ENCODE peak calls at places on chromosomes 13 and 19, in five cellular contexts. B, N, J, L and R are unnamed samples.

GRCh38 chr13:27578121-27579030 is 42.0 kb downstream of the LNX2 start:
- DNase-seq in L (no peak), N (no peak), J (no peak), B (no peak), R (no peak)

GRCh38 chr13:48000559-48001126 is 430 bp downstream of the SUCLA2 start:
- DNase-seq in J (no peak), B (no peak), L (no peak), N (no peak), R (peak)

GRCh38 chr13:50208826-50209335 is 193.6 kb downstream of the KCNRG start:
- DNase-seq in L (peak), J (no peak), N (peak), B (peak), R (peak)

GRCh38 chr13:113613789-113614379 is 29.3 kb downstream of the TFDP1 start:
- DNase-seq in B (no peak), N (no peak), J (no peak), L (no peak), R (no peak)

GRCh38 chr13:33125821-33126570 is 109.8 kb downstream of the KL start:
- DNase-seq in N (peak), L (peak), J (no peak), B (peak), R (peak)

GRCh38 chr19:38690146-38690545 is 42.7 kb downstream of the ACTN4 start:
- DNase-seq in J (no peak), L (no peak), N (no peak), B (no peak), R (no peak)

GRCh38 chr19:6324757-6325156 is 8.7 kb downstream of the ACER1 start:
- DNase-seq in B (no peak), J (no peak), L (no peak), N (no peak), R (no peak)

GRCh38 chr19:13742756-13743155 is 21.6 kb upstream of the MRI1 start:
- DNase-seq in L (no peak), N (no peak), B (no peak), J (no peak), R (no peak)

GRCh38 chr13:104571161-104571889 is 1505.1 kb upstream of the SLC10A2 start:
- DNase-seq in N (peak), J (no peak), L (peak), B (peak), R (peak)

GRCh38 chr13:24459234-24459633 is 53.3 kb downstream of the PARP4 start:
- DNase-seq in N (no peak), J (peak), B (no peak), L (no peak), R (no peak)

GRCh38 chr19:8487137-8487851 is 15.1 kb downstream of the PRAM1 start:
- DNase-seq in B (no peak), L (no peak), N (no peak), J (no peak), R (no peak)

GRCh38 chr19:11137542-11138384 is 17.8 kb downstream of the SPC24 start:
- DNase-seq in J (no peak), N (no peak), B (peak), L (no peak), R (peak)

GRCh38 chr19:44019498-44019897 is 5.7 kb upstream of the ZNF222 start:
- DNase-seq in L (no peak), B (no peak), J (no peak), N (no peak), R (no peak)

GRCh38 chr19:32691291-32691951 is at the start of gene NUDT19:
- DNase-seq in L (no peak), J (peak), B (peak), N (no peak), R (peak)

GRCh38 chr13:44932850-44933251 is 56.4 kb downstream of the NUFIP1 start:
- DNase-seq in N (no peak), J (no peak), B (no peak), L (no peak), R (no peak)

GRCh38 chr13:87128006-87128405 is 543.2 kb upstream of the SLITRK5 start:
- DNase-seq in B (no peak), J (no peak), N (peak), L (peak), R (no peak)

GRCh38 chr13:98761126-98761978 is 8.9 kb upstream of the SLC15A1 start:
- DNase-seq in B (peak), L (no peak), N (no peak), J (peak), R (no peak)

GRCh38 chr13:46603165-46603603 is 50.2 kb downstream of the LRCH1 start:
- DNase-seq in N (no peak), L (no peak), J (no peak), B (peak), R (no peak)

GRCh38 chr13:74306496-74306895 is 172.3 kb upstream of the KLF12 start:
- DNase-seq in B (no peak), J (no peak), L (no peak), N (no peak), R (peak)

GRCh38 chr13:25233861-25234260 is 53.4 kb downstream of the MTMR6 start:
- DNase-seq in N (no peak), L (no peak), B (no peak), J (no peak), R (no peak)

GRCh38 chr13:75326173-75327131 is 155.5 kb downstream of the TBC1D4 start:
- DNase-seq in N (no peak), L (no peak), B (no peak), J (no peak), R (no peak)

GRCh38 chr19:49829200-49829599 is 11.1 kb downstream of the MED25 start:
- DNase-seq in L (no peak), J (no peak), N (no peak), B (no peak), R (no peak)

GRCh38 chr13:96984061-96984508 is 10.2 kb downstream of the OXGR1 start:
- DNase-seq in J (peak), N (no peak), L (no peak), B (no peak), R (no peak)

GRCh38 chr13:19959141-19959830 is 759 bp downstream of the ZMYM2 start:
- DNase-seq in J (no peak), L (no peak), N (no peak), B (peak), R (peak)

GRCh38 chr19:41025411-41025810 is 34.3 kb downstream of the CYP2B6 start:
- DNase-seq in B (no peak), J (no peak), N (no peak), L (no peak), R (no peak)

GRCh38 chr19:35879770-35880317 is 11.5 kb downstream of the APLP1 start:
- DNase-seq in L (peak), B (peak), J (no peak), N (peak), R (peak)

GRCh38 chr13:23705578-23705977 is 135.4 kb downstream of the TNFRSF19 start:
- DNase-seq in N (no peak), B (peak), L (no peak), J (no peak), R (no peak)

GRCh38 chr19:19140476-19140875 is 2.2 kb upstream of the TMEM161A start:
- DNase-seq in L (no peak), B (no peak), N (no peak), J (no peak), R (no peak)

GRCh38 chr19:29662604-29663404 is 2.5 kb upstream of the PLEKHF1 start:
- DNase-seq in J (no peak), N (no peak), L (no peak), B (no peak), R (no peak)

GRCh38 chr19:27828781-27829275 is 1384.1 kb downstream of the UQCRFS1 start:
- DNase-seq in J (no peak), N (no peak), B (no peak), L (no peak), R (no peak)

GRCh38 chr13:28429685-28430290 is 65.1 kb downstream of the FLT1 start:
- DNase-seq in N (peak), J (peak), B (no peak), L (peak), R (no peak)

GRCh38 chr13:44425815-44426078 is 52.1 kb downstream of the SERP2 start:
- DNase-seq in L (no peak), N (no peak), B (no peak), J (no peak), R (no peak)

GRCh38 chr13:38687246-38688229 is 661 bp downstream of the FREM2 start:
- DNase-seq in L (no peak), B (no peak), J (no peak), N (peak), R (peak)

GRCh38 chr13:25977216-25977615 is 74.6 kb downstream of the SHISA2 start:
- DNase-seq in L (peak), B (no peak), N (peak), J (no peak), R (no peak)

GRCh38 chr19:33194884-33195710 is 967 bp downstream of the LRP3 start:
- DNase-seq in L (no peak), J (no peak), B (peak), N (no peak), R (peak)

GRCh38 chr19:38362076-38362945 is 12.1 kb upstream of the PSMD8 start:
- DNase-seq in J (no peak), B (peak), N (peak), L (peak), R (peak)

GRCh38 chr13:30486230-30487074 is 20.7 kb upstream of the HMGB1 start:
- DNase-seq in N (no peak), L (no peak), J (no peak), B (no peak), R (no peak)

GRCh38 chr19:10533656-10534386 is 9.9 kb upstream of the ATG4D start:
- DNase-seq in L (no peak), J (no peak), N (no peak), B (no peak), R (no peak)

GRCh38 chr13:95456837-95457236 is 95.7 kb upstream of the CLDN10 start:
- DNase-seq in B (no peak), J (no peak), N (no peak), L (no peak), R (no peak)
- TF ChIP-seq SUZ12 in B (no peak), J (no peak), N (no peak), L (no peak), R (no peak)

GRCh38 chr13:63184693-63185092 is 1769.0 kb upstream of the PCDH20 start:
- DNase-seq in J (no peak), L (peak), N (peak), B (peak), R (no peak)
- TF ChIP-seq SUZ12 in J (no peak), L (no peak), N (no peak), B (no peak), R (no peak)

DNA sequence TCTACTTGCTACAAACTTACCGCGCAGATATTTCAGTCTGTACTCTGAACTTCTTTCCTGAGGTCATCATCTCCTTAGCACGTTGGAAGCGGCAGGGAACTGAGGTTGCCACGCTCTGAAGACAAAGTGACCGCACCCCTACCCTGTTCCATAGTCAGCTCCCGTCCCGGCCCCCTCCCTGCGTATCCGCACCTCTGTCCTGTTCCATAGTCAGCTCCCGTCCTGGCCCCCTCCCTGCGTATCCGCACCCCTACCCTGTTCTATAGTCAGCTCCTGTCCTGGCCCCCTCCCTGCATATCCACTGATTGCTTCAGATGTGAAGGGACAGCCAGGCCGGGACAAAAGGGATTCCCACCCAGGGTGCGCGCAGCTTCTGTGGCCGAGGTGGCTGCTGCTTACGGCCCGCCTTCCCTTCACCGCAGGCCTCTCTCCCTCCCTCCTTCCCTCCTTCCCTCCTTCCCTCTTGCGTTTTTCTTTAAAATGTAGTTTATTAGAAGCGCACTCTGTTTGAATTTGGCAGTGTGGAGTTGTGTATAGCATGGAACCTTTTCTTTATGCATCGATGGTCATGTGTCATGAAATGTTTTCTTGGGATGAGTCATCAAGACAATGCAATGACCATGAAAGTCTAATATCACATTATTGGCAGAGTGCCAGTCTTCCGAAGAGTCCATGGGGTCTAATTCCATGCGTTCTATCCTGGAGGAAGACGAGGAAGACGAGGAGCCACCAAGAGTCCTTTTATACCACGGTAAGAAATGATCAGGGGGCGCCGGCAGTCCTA is 21.9 kb upstream of the NDUFS7 start:
- DNase-seq in B (no peak), L (no peak), N (no peak), J (no peak), R (no peak)
- TF ChIP-seq SUZ12 in B (no peak), L (no peak), N (no peak), J (no peak), R (no peak)

DNA sequence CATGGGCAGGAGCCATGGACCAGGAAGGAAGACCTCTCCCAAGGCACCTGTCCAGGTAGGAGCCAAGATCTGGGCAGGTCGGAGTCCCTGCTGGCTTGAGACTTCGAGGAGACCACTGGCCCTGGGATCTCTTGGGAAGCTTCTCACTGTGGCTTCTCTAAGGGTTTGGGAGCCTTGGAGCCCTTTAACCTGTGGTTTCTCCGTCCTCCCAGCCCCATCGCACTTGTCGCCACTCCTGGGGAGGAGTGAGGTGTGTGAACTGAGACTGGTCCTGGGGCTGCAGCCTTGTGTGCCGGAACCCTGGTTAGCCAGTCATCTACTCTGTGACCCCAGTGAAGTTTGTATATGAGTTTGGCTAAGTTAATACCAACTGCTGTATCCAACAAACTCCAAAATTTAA is 8.2 kb downstream of the ZNF805 start:
- DNase-seq in J (no peak), L (no peak), B (no peak), N (no peak), R (no peak)
- TF ChIP-seq SUZ12 in J (no peak), L (no peak), B (no peak), N (no peak), R (no peak)

GRCh38 chr13:78015782-78016181 is 97.2 kb upstream of the EDNRB start:
- DNase-seq in L (no peak), N (no peak), J (no peak), B (no peak), R (no peak)

GRCh38 chr13:78012046-78012445 is 93.4 kb upstream of the EDNRB start:
- DNase-seq in N (no peak), J (no peak), L (no peak), B (no peak), R (no peak)
- TF ChIP-seq SUZ12 in N (no peak), J (no peak), L (no peak), B (no peak), R (no peak)

GRCh38 chr19:58022283-58022660 is 11.6 kb upstream of the ZSCAN1 start:
- DNase-seq in N (no peak), J (no peak), B (no peak), L (no peak), R (no peak)
- TF ChIP-seq SUZ12 in N (no peak), J (no peak), B (no peak), L (no peak), R (no peak)

GRCh38 chr19:45884682-45885555 is 1.0 kb downstream of the IRF2BP1 start:
- DNase-seq in L (no peak), J (no peak), B (no peak), N (no peak), R (peak)
- TF ChIP-seq SUZ12 in L (no peak), J (no peak), B (no peak), N (no peak), R (no peak)

DNA sequence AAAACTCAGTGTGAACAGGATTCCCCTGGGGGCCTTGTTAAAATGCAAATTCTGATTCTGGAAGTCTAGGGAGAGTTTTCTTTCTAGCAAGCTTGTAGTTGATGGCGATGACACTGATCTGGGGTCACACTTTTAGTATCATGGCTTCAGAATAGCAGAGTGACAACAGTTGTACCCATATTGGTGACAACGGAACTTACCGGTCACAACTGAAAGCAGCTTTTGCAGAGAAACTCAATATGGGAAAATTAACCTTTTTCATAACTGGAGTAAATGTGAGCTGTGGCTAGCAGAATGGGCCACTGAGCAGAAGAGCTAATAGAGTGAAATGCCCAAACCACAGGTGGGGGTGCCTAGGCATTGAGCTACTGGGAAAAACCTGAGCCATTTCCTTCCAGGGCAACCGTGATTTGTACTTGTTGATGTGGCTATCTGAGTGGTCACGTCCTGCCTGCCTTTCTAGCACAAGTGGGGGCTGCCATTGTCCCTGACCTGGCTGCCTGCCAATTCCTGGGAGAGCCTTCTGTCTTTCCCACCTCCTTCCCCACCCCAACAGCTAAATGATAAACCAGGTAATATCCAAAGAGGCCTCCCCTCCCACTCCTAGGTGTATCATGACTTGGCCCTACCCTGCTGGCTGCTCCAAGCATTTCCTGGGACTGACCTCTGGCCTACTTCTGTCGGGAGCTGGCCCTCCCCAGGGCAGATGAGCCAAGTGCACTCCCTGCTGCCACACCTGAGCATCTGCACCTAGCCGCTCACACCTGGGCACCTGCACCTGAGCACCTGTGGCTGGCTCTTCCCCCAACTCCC is 1.7 kb upstream of the SLC10A2 start:
- DNase-seq in L (peak), B (no peak), J (peak), N (no peak), R (no peak)
- TF ChIP-seq SUZ12 in L (no peak), B (no peak), J (no peak), N (no peak), R (no peak)

DNA sequence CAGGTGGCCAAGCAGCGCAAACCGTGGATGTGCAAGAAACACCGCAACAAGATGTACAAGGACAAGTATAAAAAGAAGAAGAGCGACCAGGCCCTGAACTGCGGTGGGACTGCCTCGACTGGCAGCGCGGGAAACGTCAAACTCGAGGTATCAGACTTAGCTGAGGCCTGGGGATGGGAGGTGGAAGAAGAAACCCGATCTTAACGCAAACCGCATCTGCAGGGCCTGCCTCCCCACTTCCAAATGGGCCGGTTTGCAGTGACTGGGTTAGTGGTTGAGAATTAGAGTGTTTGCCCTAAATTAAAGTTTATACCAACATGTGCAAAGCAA is 754 bp downstream of the RFXAP start:
- DNase-seq in J (no peak), B (no peak), L (no peak), N (no peak), R (peak)
- TF ChIP-seq SUZ12 in J (no peak), B (no peak), L (no peak), N (no peak), R (no peak)